ENCODE peak calls at places on chromosomes 3 and 15, in four cellular contexts. One of them, this sample, is unnamed.

GRCh38 chr3:17967953-17968352 is 225.5 kb upstream of the TBC1D5 start:
- DNase-seq in stimulated activated CD4-positive, alpha-beta T cell treated with anti-CD3 and anti-CD28 coated beads, Interleukin-1b, Interleukin-23, amount 100 ng/mL, for 24 hours: no peak
- DNase-seq in H1: no peak
- DNase-seq in NCI-H1105 treated with DMSO at 0.1 percent for 48 hours: no peak
- DNase-seq in this sample: no peak

GRCh38 chr3:122415104-122415744 is 638 bp downstream of the WDR5B start:
- DNase-seq in H1: no peak
- DNase-seq in NCI-H1105 treated with DMSO at 0.1 percent for 48 hours: no peak
- DNase-seq in stimulated activated CD4-positive, alpha-beta T cell treated with anti-CD3 and anti-CD28 coated beads, Interleukin-1b, Interleukin-23, amount 100 ng/mL, for 24 hours: peak
- DNase-seq in this sample: peak

GRCh38 chr3:46913644-46914043 is 36.1 kb downstream of the PTH1R start:
- DNase-seq in stimulated activated CD4-positive, alpha-beta T cell treated with anti-CD3 and anti-CD28 coated beads, Interleukin-1b, Interleukin-23, amount 100 ng/mL, for 24 hours: no peak
- DNase-seq in NCI-H1105 treated with DMSO at 0.1 percent for 48 hours: peak
- DNase-seq in H1: no peak
- DNase-seq in this sample: peak

GRCh38 chr3:196063456-196063855 is 18.4 kb downstream of the TFRC start:
- DNase-seq in H1: no peak
- DNase-seq in NCI-H1105 treated with DMSO at 0.1 percent for 48 hours: no peak
- DNase-seq in stimulated activated CD4-positive, alpha-beta T cell treated with anti-CD3 and anti-CD28 coated beads, Interleukin-1b, Interleukin-23, amount 100 ng/mL, for 24 hours: no peak
- DNase-seq in this sample: no peak

GRCh38 chr3:109440353-109440752 is 103.0 kb upstream of the DPPA4 start:
- DNase-seq in H1: no peak
- DNase-seq in NCI-H1105 treated with DMSO at 0.1 percent for 48 hours: no peak
- DNase-seq in stimulated activated CD4-positive, alpha-beta T cell treated with anti-CD3 and anti-CD28 coated beads, Interleukin-1b, Interleukin-23, amount 100 ng/mL, for 24 hours: no peak
- DNase-seq in this sample: no peak

GRCh38 chr15:57527382-57528091 is 64.2 kb upstream of the MYZAP start:
- DNase-seq in stimulated activated CD4-positive, alpha-beta T cell treated with anti-CD3 and anti-CD28 coated beads, Interleukin-1b, Interleukin-23, amount 100 ng/mL, for 24 hours: no peak
- DNase-seq in NCI-H1105 treated with DMSO at 0.1 percent for 48 hours: peak
- DNase-seq in H1: peak
- DNase-seq in this sample: peak

GRCh38 chr3:158097571-158098553 is 8.4 kb downstream of the SHOX2 start:
- DNase-seq in NCI-H1105 treated with DMSO at 0.1 percent for 48 hours: peak
- DNase-seq in H1: peak
- DNase-seq in stimulated activated CD4-positive, alpha-beta T cell treated with anti-CD3 and anti-CD28 coated beads, Interleukin-1b, Interleukin-23, amount 100 ng/mL, for 24 hours: peak
- DNase-seq in this sample: no peak

GRCh38 chr15:58771621-58772235 is 626 bp downstream of the MINDY2 start:
- DNase-seq in stimulated activated CD4-positive, alpha-beta T cell treated with anti-CD3 and anti-CD28 coated beads, Interleukin-1b, Interleukin-23, amount 100 ng/mL, for 24 hours: peak
- DNase-seq in H1: no peak
- DNase-seq in NCI-H1105 treated with DMSO at 0.1 percent for 48 hours: peak
- DNase-seq in this sample: no peak

GRCh38 chr3:156433910-156434309 is 121.0 kb downstream of the SSR3 start:
- DNase-seq in stimulated activated CD4-positive, alpha-beta T cell treated with anti-CD3 and anti-CD28 coated beads, Interleukin-1b, Interleukin-23, amount 100 ng/mL, for 24 hours: no peak
- DNase-seq in H1: no peak
- DNase-seq in NCI-H1105 treated with DMSO at 0.1 percent for 48 hours: no peak
- DNase-seq in this sample: no peak

GRCh38 chr3:66567066-66567465 is 66.2 kb upstream of the LRIG1 start:
- DNase-seq in H1: no peak
- DNase-seq in NCI-H1105 treated with DMSO at 0.1 percent for 48 hours: no peak
- DNase-seq in stimulated activated CD4-positive, alpha-beta T cell treated with anti-CD3 and anti-CD28 coated beads, Interleukin-1b, Interleukin-23, amount 100 ng/mL, for 24 hours: no peak
- DNase-seq in this sample: no peak

GRCh38 chr3:41932511-41932910 is 29.4 kb downstream of the ULK4 start:
- DNase-seq in stimulated activated CD4-positive, alpha-beta T cell treated with anti-CD3 and anti-CD28 coated beads, Interleukin-1b, Interleukin-23, amount 100 ng/mL, for 24 hours: no peak
- DNase-seq in NCI-H1105 treated with DMSO at 0.1 percent for 48 hours: no peak
- DNase-seq in H1: no peak
- DNase-seq in this sample: no peak

GRCh38 chr15:90582553-90582952 is 52.8 kb downstream of the CRTC3 start:
- DNase-seq in stimulated activated CD4-positive, alpha-beta T cell treated with anti-CD3 and anti-CD28 coated beads, Interleukin-1b, Interleukin-23, amount 100 ng/mL, for 24 hours: no peak
- DNase-seq in H1: no peak
- DNase-seq in NCI-H1105 treated with DMSO at 0.1 percent for 48 hours: no peak
- DNase-seq in this sample: no peak

This sample was measured in COLO829.